ENCODE peak calls at places on chromosomes 16 and 17, in four cellular contexts. R is upper lobe of left lung, W is cardiac muscle cell, D is fibroblast of lung. U is an unnamed sample.

GRCh38 chr16:15491430-15491829 is 57.0 kb downstream of the BMERB1 start:
- DNase-seq in R (no peak), W (no peak), D (no peak), U (no peak)

GRCh38 chr17:73194514-73195222 is 1.8 kb downstream of the COG1 start:
- DNase-seq in R (no peak), W (no peak), D (peak; percentile 57), U (peak; percentile 37)

GRCh38 chr17:78337244-78338109 is 22.4 kb downstream of the SOCS3 start:
- DNase-seq in R (no peak), W (peak; percentile 75), D (peak; percentile 82), U (peak; percentile 87)

GRCh38 chr16:56525154-56525720 is 5.4 kb upstream of the BBS2 start:
- DNase-seq in R (peak; percentile 16), W (peak; percentile 50), D (peak; percentile 15), U (peak; percentile 82)

GRCh38 chr17:44914148-44914547 is 1.2 kb downstream of the GFAP start:
- DNase-seq in R (no peak), W (no peak), D (no peak), U (no peak)

GRCh38 chr17:22462461-22462860 is 770.1 kb downstream of the KCNJ18 start:
- DNase-seq in R (no peak), W (no peak), D (no peak), U (no peak)

GRCh38 chr16:9048302-9048700 is 43.1 kb upstream of the HAPSTR1 start:
- DNase-seq in R (no peak), W (peak; percentile 47), D (peak; percentile 45), U (no peak)

GRCh38 chr17:49495842-49496182 is 719 bp downstream of the NGFR start:
- DNase-seq in R (peak; percentile 77), W (no peak), D (no peak), U (no peak)

GRCh38 chr16:82091225-82091624 is 56.2 kb downstream of the HSD17B2 start:
- DNase-seq in R (no peak), W (peak; percentile 25), D (peak; percentile 22), U (peak; percentile 64)

DNA sequence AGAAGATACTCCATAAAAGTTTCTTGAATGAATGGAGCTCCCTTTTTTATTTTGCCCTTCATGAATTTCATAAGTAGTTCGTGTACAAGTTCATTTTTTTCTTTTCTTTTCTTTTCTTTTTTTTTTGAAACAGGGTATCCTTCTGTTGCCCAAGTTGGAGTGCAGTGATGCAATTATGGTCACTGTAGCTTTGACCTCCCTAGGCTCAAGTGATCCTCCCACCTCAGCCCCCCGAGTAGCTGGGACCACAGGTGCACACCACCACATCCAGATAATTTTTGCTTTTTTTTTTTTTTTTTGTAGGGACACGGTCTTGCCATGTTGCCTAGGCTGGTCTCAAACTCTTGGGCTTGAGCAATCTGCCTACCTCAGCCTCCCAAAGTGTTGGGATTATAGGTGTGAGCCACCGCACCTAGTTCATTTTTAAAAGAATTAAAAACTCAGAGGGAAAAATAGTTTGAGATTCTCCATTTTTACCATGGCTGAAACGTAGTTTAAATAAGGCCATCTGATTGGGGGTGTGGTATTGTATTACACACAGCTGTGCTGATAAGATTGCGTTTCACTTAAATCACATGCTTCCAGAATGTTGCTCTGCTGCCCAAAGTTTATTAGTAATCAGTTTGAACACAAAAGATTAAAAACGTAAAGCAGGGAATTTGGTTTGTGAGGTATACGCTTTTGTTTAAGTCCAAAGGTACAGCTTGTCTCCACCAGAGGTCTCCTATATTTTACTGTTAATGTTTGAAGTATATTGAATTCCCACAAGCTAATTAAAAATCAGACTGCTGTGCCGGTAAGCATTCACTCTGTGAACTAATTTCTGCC is 154.1 kb downstream of the SOCS1 start:
- DNase-seq in R (no peak), W (peak; percentile 87), D (peak; percentile 88), U (no peak)
- TF ChIP-seq CTCF in R (no peak), W (peak; percentile 35), D (peak; percentile 25), U (no peak)

GRCh38 chr17:77148959-77149510 is 8.3 kb downstream of the SEC14L1 start:
- DNase-seq in R (no peak), W (no peak), D (no peak), U (peak; percentile 40)
- H3K4me3 ChIP-seq in R (no peak overlapping the region), W (no peak overlapping the region), D (no peak overlapping the region), U (no peak overlapping the region)

GRCh38 chr16:6573577-6573976 is 759.1 kb upstream of the RBFOX1 start:
- DNase-seq in R (peak; percentile 74), W (no peak), D (no peak), U (no peak)
- TF ChIP-seq CTCF in R (no peak), W (no peak), D (no peak), U (no peak)

GRCh38 chr17:57946798-57947358 is 8.3 kb downstream of the CUEDC1 start:
- DNase-seq in R (no peak), W (peak; percentile 66), D (peak; percentile 78), U (peak; percentile 63)

GRCh38 chr17:57948169-57948554 is 7.0 kb downstream of the CUEDC1 start:
- DNase-seq in R (no peak), W (no peak), D (no peak), U (peak; percentile 16)

GRCh38 chr17:57944796-57945362 is 10.3 kb downstream of the CUEDC1 start:
- DNase-seq in R (no peak), W (peak; percentile 27), D (no peak), U (peak; percentile 45)

GRCh38 chr17:57947369-57947768 is 7.8 kb downstream of the CUEDC1 start:
- DNase-seq in R (no peak), W (no peak), D (no peak), U (no peak)

GRCh38 chr17:57945999-57946797 is 9.0 kb downstream of the CUEDC1 start:
- DNase-seq in R (no peak), W (peak; percentile 11), D (peak; percentile 42), U (peak; percentile 91)
- H3K4me3 ChIP-seq in R (no peak overlapping the region), W (no peak overlapping the region), D (peak overlapping the region; percentile 51), U (peak overlapping the region; percentile 64)

GRCh38 chr17:81907219-81908145 is 3.7 kb downstream of the PCYT2 start:
- DNase-seq in R (peak; percentile 70), W (no peak), D (no peak), U (no peak)
- TF ChIP-seq CTCF in R (no peak), W (no peak), D (no peak), U (no peak)

GRCh38 chr17:81516439-81516838 is 3.8 kb upstream of the ACTG1 start:
- DNase-seq in R (peak; percentile 49), W (no peak), D (no peak), U (no peak)

GRCh38 chr17:81515530-81516041 is 3.0 kb upstream of the ACTG1 start:
- DNase-seq in R (peak; percentile 80), W (no peak), D (no peak), U (no peak)

GRCh38 chr17:81513669-81514484 is 1.3 kb upstream of the ACTG1 start:
- DNase-seq in R (peak; percentile 92), W (peak; percentile 80), D (peak; percentile 72), U (peak; percentile 74)

GRCh38 chr17:81514485-81514734 is 1.8 kb upstream of the ACTG1 start:
- DNase-seq in R (no peak), W (no peak), D (no peak), U (no peak)

GRCh38 chr17:81514735-81515529 is 2.3 kb upstream of the ACTG1 start:
- DNase-seq in R (peak; percentile 97), W (peak; percentile 90), D (peak; percentile 85), U (peak; percentile 87)
- H3K4me3 ChIP-seq in R (peak overlapping the region; percentile 88), W (peak overlapping the region; percentile 100), D (peak overlapping the region; percentile 65), U (peak overlapping the region; percentile 83)

GRCh38 chr17:75639771-75640555 is 6.7 kb downstream of the SMIM5 start:
- DNase-seq in R (peak; percentile 79), W (no peak), D (no peak), U (no peak)
- TF ChIP-seq CTCF in R (no peak), W (no peak), D (no peak), U (no peak)

DNA sequence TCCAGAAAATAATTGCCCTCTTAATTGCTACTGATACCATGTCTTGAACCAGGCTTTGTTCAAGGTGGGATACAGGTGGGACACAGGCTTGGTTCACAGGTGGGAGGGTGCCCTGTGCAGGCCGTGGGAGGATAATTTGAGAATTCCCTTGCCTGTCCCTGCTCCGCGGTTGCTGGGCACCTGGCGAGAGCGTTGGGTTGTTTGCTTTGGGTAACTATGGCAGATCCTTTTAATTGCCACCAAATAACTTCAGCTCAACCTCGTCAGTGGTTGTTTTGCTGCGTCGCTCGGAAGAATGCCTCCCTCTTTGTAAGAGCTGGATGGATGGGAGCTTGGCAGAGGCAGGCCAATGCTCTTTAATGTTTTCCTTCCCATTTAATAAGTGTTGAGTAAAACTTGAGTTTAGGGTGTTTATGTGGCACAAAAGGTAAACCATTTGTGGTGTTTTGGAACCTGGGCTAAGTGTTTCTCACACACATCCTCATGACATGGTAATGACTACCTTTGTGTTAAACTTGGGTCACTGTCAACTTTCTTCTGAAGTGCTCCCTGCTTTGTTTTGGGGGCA is 202.5 kb downstream of the MSI2 start:
- DNase-seq in R (no peak), W (no peak), D (no peak), U (no peak)
- H3K4me3 ChIP-seq in R (no peak overlapping the region), W (no peak overlapping the region), D (no peak overlapping the region), U (no peak overlapping the region)